ENCODE peak calls at places on chromosomes 5 and 9, in seven cellular contexts. O is stimulated activated CD4-positive, alpha-beta T cell treated with anti-CD3 and anti-CD28 coated beads, Interleukin-2, amount 100 ng/mL, for 48 hours; R is GM12891; X is neural crest cell; G is stimulated activated naive B cell treated with anti-CD40 and anti-IgM and Interleukin-4, amounts not matched to agents 10 μg/mL and 1 μg/mL and 100 μg/mL, for 72 hours; F is cardiac muscle cell; P is astrocyte. E is an unnamed sample.

GRCh38 chr5:75324791-75325190 is 12.2 kb upstream of the HMGCR start:
- DNase-seq in R (no peak), X (no peak), O (peak), F (no peak), G (no peak), P (no peak), E (no peak)

GRCh38 chr5:172720655-172721054 is 50.3 kb downstream of the DUSP1 start:
- DNase-seq in X (no peak), R (no peak), G (no peak), O (no peak), F (no peak), P (no peak), E (no peak)

GRCh38 chr9:129201289-129201688 is 23.2 kb upstream of the IER5L start:
- DNase-seq in O (no peak), X (no peak), P (no peak), R (no peak), F (no peak), G (no peak), E (no peak)

GRCh38 chr9:110187126-110187525 is 20.8 kb downstream of the C9orf152 start:
- DNase-seq in R (no peak), O (no peak), G (no peak), F (no peak), P (no peak), X (no peak), E (no peak)

GRCh38 chr9:37916471-37917314 is 12.8 kb upstream of the SLC25A51 start:
- DNase-seq in O (no peak), P (no peak), F (no peak), R (no peak), G (no peak), X (no peak), E (no peak)

GRCh38 chr9:136437430-136437829 is 2.2 kb downstream of the INPP5E start:
- DNase-seq in O (no peak), F (peak), G (no peak), P (peak), R (no peak), X (no peak), E (no peak)

GRCh38 chr9:108634669-108635462 is 220.9 kb downstream of the ACTL7B start:
- DNase-seq in O (no peak), R (no peak), F (peak), G (no peak), P (peak), X (no peak), E (no peak)

GRCh38 chr5:59540366-59540765 is 353.2 kb downstream of the PDE4D start:
- DNase-seq in X (no peak), R (no peak), P (no peak), G (no peak), O (no peak), F (no peak), E (no peak)

GRCh38 chr5:131609774-131610173 is 25.3 kb downstream of the RAPGEF6 start:
- DNase-seq in O (no peak), P (peak), G (no peak), R (no peak), X (no peak), F (no peak), E (no peak)

GRCh38 chr5:54309751-54310432 is 481 bp downstream of the ARL15 start:
- DNase-seq in X (peak), F (peak), R (peak), G (peak), O (peak), P (no peak), E (no peak)

GRCh38 chr5:158422653-158423505 is 563.9 kb upstream of the CLINT1 start:
- DNase-seq in X (no peak), F (peak), G (no peak), O (no peak), R (no peak), P (no peak), E (no peak)

GRCh38 chr5:166823360-166823759 is 1468.1 kb upstream of the WWC1 start:
- DNase-seq in P (no peak), O (no peak), R (no peak), X (no peak), F (no peak), G (no peak), E (no peak)

GRCh38 chr5:179307931-179308471 is 37.3 kb downstream of the ADAMTS2 start:
- DNase-seq in X (no peak), G (no peak), P (no peak), O (no peak), F (no peak), R (no peak), E (no peak)

GRCh38 chr5:93328833-93329232 is 252.2 kb downstream of the NR2F1-AS1 start:
- DNase-seq in F (no peak), G (no peak), X (no peak), O (no peak), P (no peak), R (no peak), E (no peak)

GRCh38 chr9:106893088-106893487 is 30.1 kb downstream of the ZNF462 start:
- DNase-seq in F (peak), X (no peak), G (no peak), R (no peak), O (no peak), P (peak), E (no peak)

GRCh38 chr5:147831465-147831864 is at the start of gene SPINK1:
- DNase-seq in F (no peak), X (no peak), G (no peak), P (no peak), O (no peak), R (no peak), E (no peak)

GRCh38 chr9:77793909-77794308 is 145.8 kb upstream of the GNA14 start:
- DNase-seq in F (peak), X (no peak), R (no peak), O (no peak), G (no peak), P (no peak), E (no peak)

GRCh38 chr5:73686912-73687311 is 60.9 kb downstream of the ARHGEF28 start:
- DNase-seq in F (no peak), X (no peak), P (no peak), R (no peak), G (no peak), O (no peak), E (no peak)

GRCh38 chr9:22211588-22212360 is 202.7 kb upstream of the CDKN2B start:
- DNase-seq in F (peak), X (no peak), O (no peak), P (peak), G (no peak), R (no peak), E (no peak)

GRCh38 chr9:14880951-14881465 is 29.2 kb downstream of the FREM1 start:
- DNase-seq in X (no peak), F (peak), P (no peak), G (no peak), O (no peak), R (no peak), E (no peak)

GRCh38 chr9:89137548-89138462 is 40.8 kb downstream of the SHC3 start:
- DNase-seq in G (no peak), X (no peak), R (no peak), O (peak), F (peak), P (peak), E (no peak)

GRCh38 chr9:14111670-14112069 is 202.3 kb downstream of the NFIB start:
- DNase-seq in G (no peak), R (no peak), P (no peak), X (no peak), F (peak), O (no peak), E (no peak)

GRCh38 chr5:89330087-89330486 is 447.1 kb upstream of the MEF2C start:
- DNase-seq in R (no peak), F (no peak), P (no peak), G (no peak), O (no peak), X (no peak), E (no peak)

GRCh38 chr5:106269252-106269843 is 1401.4 kb downstream of the EFNA5 start:
- DNase-seq in F (peak), X (no peak), P (peak), R (no peak), O (no peak), G (no peak), E (no peak)

GRCh38 chr9:133786371-133786753 is 48.2 kb upstream of the SARDH start:
- DNase-seq in F (no peak), X (no peak), R (peak), O (no peak), G (peak), P (no peak), E (no peak)

GRCh38 chr5:178331491-178331981 is 98.9 kb upstream of the PHYKPL start:
- DNase-seq in X (no peak), R (no peak), G (no peak), F (peak), P (no peak), O (no peak), E (no peak)

GRCh38 chr5:139406960-139407359 is 3.1 kb upstream of the SPATA24 start:
- DNase-seq in O (no peak), P (no peak), X (no peak), R (no peak), G (no peak), F (no peak), E (no peak)

E was measured in 8988T.